ENCODE peak calls at places on chromosomes 1 and 21, in five cellular contexts. U is colonic mucosa, C is A549, D is left ventricle myocardium inferior, A is K562. F is an unnamed sample.

GRCh38 chr1:160576866-160577265 is 2.4 kb downstream of the CD84 start:
- DNase-seq in U (no peak), C (no peak), D (no peak), A (no peak), F (no peak)

GRCh38 chr1:170881268-170882265 is 53.8 kb upstream of the MROH9 start:
- DNase-seq in U (peak), C (no peak), D (no peak), A (no peak), F (peak)

GRCh38 chr1:20367626-20368025 is 77.0 kb downstream of the VWA5B1 start:
- DNase-seq in U (no peak), C (no peak), D (no peak), A (no peak), F (no peak)

GRCh38 chr1:154736840-154737239 is 128.9 kb upstream of the ADAR start:
- DNase-seq in U (no peak), C (no peak), D (no peak), A (peak), F (no peak)

GRCh38 chr1:87007323-87007722 is 92.9 kb downstream of the HS2ST1 start:
- DNase-seq in U (no peak), C (no peak), D (no peak), A (no peak), F (no peak)

GRCh38 chr1:31703431-31704260 is at the start of gene COL16A1:
- DNase-seq in U (peak), C (no peak), D (peak), A (no peak), F (no peak)

GRCh38 chr21:33856893-33857527 is 58.6 kb downstream of the ATP5PO start:
- DNase-seq in U (no peak), C (no peak), D (no peak), A (peak), F (no peak)

GRCh38 chr21:36613554-36613953 is 85.4 kb upstream of the SIM2 start:
- DNase-seq in U (no peak), C (no peak), D (no peak), A (no peak), F (no peak)

GRCh38 chr21:36753556-36753955 is 54.6 kb downstream of the SIM2 start:
- DNase-seq in U (no peak), C (no peak), D (no peak), A (no peak), F (no peak)

GRCh38 chr1:94395231-94395630 is 23.0 kb upstream of the ABCD3 start:
- DNase-seq in U (no peak), C (no peak), D (no peak), A (no peak), F (no peak)

GRCh38 chr1:94396356-94396755 is 21.8 kb upstream of the ABCD3 start:
- DNase-seq in U (no peak), C (no peak), D (no peak), A (peak), F (no peak)

GRCh38 chr1:94398356-94398755 is 19.8 kb upstream of the ABCD3 start:
- DNase-seq in U (no peak), C (no peak), D (no peak), A (no peak), F (no peak)

GRCh38 chr1:94394247-94394646 is 23.9 kb upstream of the ABCD3 start:
- DNase-seq in U (no peak), C (no peak), D (no peak), A (no peak), F (no peak)

DNA sequence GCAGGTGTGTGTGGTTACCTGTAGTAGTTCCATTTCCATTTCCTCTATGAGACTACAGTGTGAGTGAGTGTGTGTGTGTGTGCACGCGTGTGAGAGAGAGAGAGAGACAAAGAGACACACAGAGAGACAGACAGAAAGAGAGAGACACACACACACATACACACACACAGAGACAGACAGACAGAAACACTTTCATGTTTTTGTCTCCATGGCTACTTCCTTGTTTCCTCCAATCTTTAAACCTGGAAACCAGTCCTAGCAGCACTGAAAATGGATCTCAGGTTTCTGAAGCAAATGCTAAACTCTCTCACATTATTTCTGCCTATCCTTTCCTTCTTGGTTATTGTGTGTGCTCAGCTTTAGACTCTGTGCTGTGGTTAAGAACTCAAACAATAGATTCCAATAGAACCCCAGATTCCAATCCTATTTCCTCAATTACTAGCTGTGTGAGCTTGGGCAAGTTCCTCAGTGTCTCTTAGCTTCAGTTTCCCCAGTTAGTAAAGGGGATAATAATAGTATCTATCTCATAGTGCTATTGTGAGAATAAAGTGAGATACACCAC is 22.4 kb upstream of the ABCD3 start:
- DNase-seq in U (no peak), C (no peak), D (no peak), A (no peak), F (no peak)
- H3K4me3 ChIP-seq in U (no peak), C (no peak), D (no peak), A (no peak), F (no peak)

GRCh38 chr1:59012378-59012777 is 228.5 kb upstream of the JUN start:
- DNase-seq in U (no peak), C (no peak), D (no peak), A (no peak), F (no peak)

GRCh38 chr1:59013928-59014279 is 230.1 kb upstream of the JUN start:
- DNase-seq in U (no peak), C (no peak), D (no peak), A (no peak), F (no peak)

GRCh38 chr1:59013276-59013927 is 229.6 kb upstream of the JUN start:
- DNase-seq in U (peak), C (no peak), D (peak), A (no peak), F (no peak)

GRCh38 chr1:59008599-59009347 is 224.9 kb upstream of the JUN start:
- DNase-seq in U (no peak), C (no peak), D (no peak), A (peak), F (no peak)

GRCh38 chr1:59011663-59012062 is 227.8 kb upstream of the JUN start:
- DNase-seq in U (no peak), C (no peak), D (no peak), A (no peak), F (no peak)
- TF ChIP-seq CTCF in U (no peak), C (no peak), D (no peak), A (no peak), F (no peak)

GRCh38 chr1:193914871-193915270 is 728.5 kb upstream of the B3GALT2 start:
- DNase-seq in U (no peak), C (no peak), D (no peak), A (no peak), F (no peak)

GRCh38 chr1:193916452-193916851 is 730.0 kb upstream of the B3GALT2 start:
- DNase-seq in U (no peak), C (no peak), D (no peak), A (no peak), F (no peak)

GRCh38 chr1:193919827-193920226 is 733.4 kb upstream of the B3GALT2 start:
- DNase-seq in U (no peak), C (no peak), D (no peak), A (no peak), F (no peak)
- H3K4me3 ChIP-seq in U (no peak), C (no peak), D (no peak), A (no peak), F (no peak)

GRCh38 chr1:29964718-29965533 is 728.6 kb downstream of the PTPRU start:
- DNase-seq in U (no peak), C (no peak), D (no peak), A (no peak), F (no peak)
- TF ChIP-seq CTCF in U (no peak), C (no peak), D (no peak), A (no peak), F (no peak)

DNA sequence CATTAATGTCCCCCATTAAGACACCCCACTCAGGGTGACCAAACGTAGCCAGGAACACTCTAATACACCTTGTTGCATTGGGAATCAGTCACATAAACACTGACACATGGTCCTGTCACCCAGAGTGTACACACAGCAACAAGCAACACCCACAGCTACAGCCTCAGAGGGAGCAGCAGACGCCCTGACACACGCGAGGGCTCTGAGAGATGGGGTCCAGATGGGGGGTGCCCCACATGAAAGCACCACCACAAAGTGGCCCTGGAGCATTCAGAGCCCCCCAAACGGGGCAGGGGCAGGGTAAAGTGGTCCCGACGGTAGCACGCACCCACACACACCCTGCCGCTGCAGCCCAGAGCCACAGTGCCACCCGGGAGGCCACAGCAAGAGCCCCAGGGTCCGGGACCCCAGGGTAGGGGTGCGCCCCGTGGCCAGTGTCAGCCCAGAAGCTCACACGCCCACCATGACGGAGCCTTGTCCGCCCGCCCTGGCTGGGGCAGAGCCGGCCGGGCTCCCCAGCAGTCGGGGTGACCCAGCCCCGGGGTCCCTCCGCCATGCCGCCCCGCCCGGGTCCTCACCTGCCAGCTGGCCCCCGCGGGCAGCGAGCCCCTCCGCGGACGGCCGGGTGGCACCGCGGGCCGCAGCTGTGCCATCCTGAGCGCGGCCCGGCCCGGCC is 47.3 kb downstream of the RAP1GAP start:
- DNase-seq in U (no peak), C (no peak), D (no peak), A (no peak), F (no peak)
- H3K4me3 ChIP-seq in U (peak), C (peak), D (peak), A (peak), F (no peak)

GRCh38 chr1:175749075-175749474 is 5.7 kb upstream of the TNR start:
- DNase-seq in U (no peak), C (no peak), D (no peak), A (no peak), F (no peak)

GRCh38 chr1:175750366-175751111 is 7.1 kb upstream of the TNR start:
- DNase-seq in U (no peak), C (no peak), D (no peak), A (no peak), F (no peak)

GRCh38 chr1:175742790-175743459 is 470 bp downstream of the TNR start:
- DNase-seq in U (no peak), C (no peak), D (no peak), A (peak), F (no peak)

GRCh38 chr1:175744833-175745232 is 1.4 kb upstream of the TNR start:
- DNase-seq in U (no peak), C (no peak), D (no peak), A (no peak), F (no peak)
- TF ChIP-seq CTCF in U (peak), C (peak), D (no peak), A (no peak), F (no peak)

F was measured in GM12864.